ENCODE peak calls at places on chromosome X, in four cellular contexts. U is tibial artery, M is left ventricle myocardium inferior, K is kidney epithelial cell. Z is an unnamed sample.
A peak's percentile ranks its signal among the peaks of the same experiment; 100 is the strongest.

GRCh38 chrX:51899741-51900140 is 6.3 kb downstream of the MAGED1 start:
- DNase-seq in U (no peak), M (no peak), K (no peak), Z (no peak)

GRCh38 chrX:122046226-122046625 is 998.8 kb downstream of the GLUD2 start:
- DNase-seq in U (no peak), M (no peak), K (no peak), Z (no peak)

GRCh38 chrX:121000589-121000988 is 15.0 kb upstream of the CT47A1 start:
- DNase-seq in U (no peak), M (no peak), K (no peak), Z (no peak)

GRCh38 chrX:23952984-23953907 is 45.4 kb downstream of the CXorf58 start:
- DNase-seq in U (no peak), M (no peak), K (no peak), Z (no peak)

GRCh38 chrX:153780678-153781427 is at the start of gene SRPK3:
- DNase-seq in U (no peak), M (peak; percentile 33), K (no peak), Z (no peak)

GRCh38 chrX:24646745-24647182 is 383 bp downstream of the PCYT1B start:
- DNase-seq in U (no peak), M (no peak), K (no peak), Z (no peak)

GRCh38 chrX:80285131-80285773 is 135.0 kb upstream of the TENT5D start:
- DNase-seq in U (no peak), M (no peak), K (no peak), Z (no peak)

GRCh38 chrX:31178769-31179125 is 106.9 kb upstream of the FTHL17 start:
- DNase-seq in U (no peak), M (no peak), K (no peak), Z (no peak)

GRCh38 chrX:119008122-119008744 is 33.8 kb downstream of the LONRF3 start:
- DNase-seq in U (no peak), M (no peak), K (no peak), Z (no peak)

GRCh38 chrX:295136-295535 is 14.0 kb downstream of the PLCXD1 start:
- DNase-seq in U (peak; percentile 14), M (no peak), K (no peak), Z (peak; percentile 17)

GRCh38 chrX:29470029-29470428 is 745.3 kb upstream of the MAGEB2 start:
- DNase-seq in U (no peak), M (no peak), K (peak; percentile 4), Z (no peak)

GRCh38 chrX:40096395-40097091 is 1.2 kb downstream of the BCOR start:
- DNase-seq in U (no peak), M (peak; percentile 51), K (no peak), Z (peak; percentile 55)

GRCh38 chrX:50770702-50771101 is 43.3 kb downstream of the SHROOM4 start:
- DNase-seq in U (no peak), M (no peak), K (peak; percentile 12), Z (no peak)

GRCh38 chrX:153974726-153975286 is 2.3 kb downstream of the TMEM187 start:
- DNase-seq in U (no peak), M (no peak), K (no peak), Z (no peak)

GRCh38 chrX:78548012-78548411 is 111.1 kb downstream of the RTL3 start:
- DNase-seq in U (no peak), M (no peak), K (peak; percentile 10), Z (no peak)

GRCh38 chrX:40273356-40274050 is 175.7 kb upstream of the BCOR start:
- DNase-seq in U (peak; percentile 49), M (peak; percentile 25), K (no peak), Z (no peak)

GRCh38 chrX:40040686-40041461 is 56.9 kb downstream of the BCOR start:
- DNase-seq in U (no peak), M (no peak), K (no peak), Z (no peak)

GRCh38 chrX:153521034-153521433 is 3.6 kb downstream of the ATP2B3 start:
- DNase-seq in U (no peak), M (no peak), K (no peak), Z (no peak)

GRCh38 chrX:2508648-2509335 is 8.0 kb upstream of the DHRSX start:
- DNase-seq in U (no peak), M (no peak), K (no peak), Z (peak; percentile 8)

GRCh38 chrX:46029777-46030176 is 515.4 kb downstream of the ZNF674 start:
- DNase-seq in U (no peak), M (no peak), K (no peak), Z (no peak)

GRCh38 chrX:78945186-78945912 is at the start of gene P2RY10:
- DNase-seq in U (no peak), M (no peak), K (no peak), Z (no peak)

GRCh38 chrX:69229436-69229835 is 64.2 kb upstream of the PJA1 start:
- DNase-seq in U (no peak), M (no peak), K (peak; percentile 9), Z (no peak)

GRCh38 chrX:29231800-29232199 is 644.6 kb downstream of the IL1RAPL1 start:
- DNase-seq in U (no peak), M (no peak), K (no peak), Z (no peak)

GRCh38 chrX:19194285-19195242 is 72.3 kb upstream of the ADGRG2 start:
- DNase-seq in U (no peak), M (no peak), K (no peak), Z (no peak)

GRCh38 chrX:128927363-128927762 is 595.9 kb downstream of the SMARCA1 start:
- DNase-seq in U (no peak), M (no peak), K (no peak), Z (no peak)

GRCh38 chrX:7746861-7747260 is 96.1 kb upstream of the VCX start:
- DNase-seq in U (no peak), M (no peak), K (no peak), Z (no peak)

GRCh38 chrX:123749643-123750042 is 16.8 kb upstream of the THOC2 start:
- DNase-seq in U (no peak), M (no peak), K (no peak), Z (no peak)

GRCh38 chrX:19245711-19246269 is 97.9 kb upstream of the PDHA1 start:
- DNase-seq in U (no peak), M (no peak), K (no peak), Z (no peak)

GRCh38 chrX:127457161-127457560 is 595.0 kb downstream of the ACTRT1 start:
- DNase-seq in U (no peak), M (no peak), K (no peak), Z (no peak)

GRCh38 chrX:41178201-41178600 is 93.0 kb downstream of the USP9X start:
- DNase-seq in U (no peak), M (no peak), K (no peak), Z (no peak)

GRCh38 chrX:103464071-103464773 is 55.1 kb downstream of the RAB40A start:
- DNase-seq in U (no peak), M (no peak), K (no peak), Z (no peak)

GRCh38 chrX:94655180-94655579 is 981.2 kb downstream of the FAM133A start:
- DNase-seq in U (no peak), M (no peak), K (no peak), Z (no peak)

GRCh38 chrX:40010550-40011364 is 87.0 kb downstream of the BCOR start:
- DNase-seq in U (no peak), M (no peak), K (no peak), Z (no peak)

GRCh38 chrX:66815227-66815626 is 176.3 kb upstream of the EDA2R start:
- DNase-seq in U (no peak), M (no peak), K (no peak), Z (no peak)
- H3K36me3 ChIP-seq in U (no peaks in the 10 kb centered on the region), M (no peaks in the 10 kb centered on the region), K (no peaks in the 10 kb centered on the region), Z (no peaks in the 10 kb centered on the region)

GRCh38 chrX:1336331-1337143 is at the start of gene IL3RA:
- DNase-seq in U (peak; percentile 68), M (no peak), K (no peak), Z (no peak)
- H3K4me3 ChIP-seq in U (peak within 1 kb of the TSS; percentile 61), M (peak within 1 kb of the TSS; percentile 63), K (no peak within 1 kb of the TSS), Z (no peak within 1 kb of the TSS)

DNA sequence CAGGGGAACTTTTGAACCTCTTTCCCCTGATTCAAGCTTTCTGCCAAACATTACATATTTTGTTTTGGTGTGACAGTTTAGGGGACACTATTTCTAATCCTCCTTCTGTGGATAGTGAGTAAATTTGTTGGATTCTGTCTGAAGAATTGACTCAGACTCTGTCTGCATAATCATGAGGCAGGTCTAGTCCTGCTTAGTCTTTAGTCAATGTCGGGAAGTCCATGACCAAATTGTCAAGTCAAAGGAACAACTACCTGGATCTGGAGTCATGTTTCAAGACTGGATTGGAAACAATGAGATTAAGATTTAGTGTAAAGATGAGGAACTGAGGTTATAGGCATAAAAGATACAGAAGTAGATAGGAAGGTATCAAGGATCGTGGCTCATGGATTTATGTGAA is 100.9 kb downstream of the MAGEB17 start:
- DNase-seq in U (no peak), M (no peak), K (no peak), Z (no peak)
- H3K36me3 ChIP-seq in U (no peaks in the 10 kb centered on the region), M (no peaks in the 10 kb centered on the region), K (no peaks in the 10 kb centered on the region), Z (no peaks in the 10 kb centered on the region)

DNA sequence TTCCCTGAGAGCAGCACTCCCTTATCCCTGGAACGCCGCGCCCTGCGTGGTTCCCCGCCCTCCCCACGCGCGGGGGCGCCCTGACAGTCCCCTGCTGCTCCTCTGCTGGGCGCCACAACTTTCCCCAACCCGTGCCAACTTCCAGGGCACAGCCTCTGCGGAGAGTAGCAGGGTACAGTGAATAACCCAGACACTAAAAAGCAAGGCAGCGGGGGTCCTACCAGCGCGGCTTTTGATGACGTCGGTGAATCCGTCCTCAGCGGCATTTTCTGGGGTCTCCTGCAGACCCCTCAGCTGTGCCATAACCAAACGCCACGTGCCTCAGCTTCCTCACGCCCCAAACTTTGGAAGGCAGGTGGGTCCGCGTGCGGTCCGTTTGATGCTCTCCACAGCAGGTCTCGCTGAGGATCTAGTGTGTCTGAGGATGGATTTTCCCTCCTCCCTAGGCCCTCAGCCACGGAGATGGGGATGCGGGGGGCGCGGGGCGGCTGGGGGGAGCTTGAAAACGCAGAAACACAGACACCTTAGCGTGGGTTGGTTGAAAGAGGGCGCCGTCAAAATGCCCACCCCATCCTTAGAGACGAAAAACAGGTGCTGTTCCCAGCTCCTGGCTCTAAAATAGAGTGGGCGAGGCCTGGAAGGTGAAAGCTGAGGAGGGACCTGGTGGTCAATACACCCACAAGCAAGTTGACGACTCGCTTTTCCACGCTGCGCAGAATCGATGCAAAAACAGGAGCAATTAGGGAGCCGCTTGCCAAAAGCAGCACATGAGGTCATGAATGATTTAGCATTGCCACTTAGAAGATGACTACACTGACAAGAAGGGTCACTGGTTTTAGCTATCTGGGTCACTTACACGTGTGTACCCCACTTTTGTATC is 405.6 kb downstream of the FAM47A start:
- DNase-seq in U (no peak), M (no peak), K (no peak), Z (no peak)
- H3K4me3 ChIP-seq in U (peak overlapping the region; percentile 65), M (peak overlapping the region; percentile 55), K (peak overlapping the region; percentile 42), Z (no peak overlapping the region)

DNA sequence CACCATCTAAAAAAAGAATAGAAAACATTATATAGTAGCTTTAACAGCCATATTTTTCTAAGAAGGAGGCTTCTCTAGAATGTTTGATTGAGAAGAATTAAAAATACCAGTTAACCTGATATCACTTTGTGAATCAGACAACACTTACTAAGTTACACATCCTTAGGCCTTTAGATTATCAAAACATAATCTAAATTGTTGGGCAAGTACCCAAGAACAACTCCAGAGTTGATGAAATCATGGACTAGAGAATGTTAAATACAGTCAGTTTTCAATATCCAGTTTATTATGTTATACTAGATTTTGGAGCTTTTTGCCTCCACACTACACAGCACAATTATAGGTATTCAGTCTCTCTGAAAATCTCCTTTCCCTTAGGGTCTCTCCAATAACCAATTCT is 39.6 kb downstream of the ARL13A start:
- DNase-seq in U (no peak), M (no peak), K (no peak), Z (no peak)
- H3K36me3 ChIP-seq in U (peaks cover 47% of the 10 kb centered on the region), M (peaks cover 56% of the 10 kb centered on the region), K (no peaks in the 10 kb centered on the region), Z (no peaks in the 10 kb centered on the region)

Z was measured in SJSA1.